ENCODE peak calls at places on chromosomes 13 and 19, in eight cellular contexts. B, N, Q, I, D, U, L and R are unnamed samples.

GRCh38 chr19:40217027-40217810 is 965 bp downstream of the TTC9B start:
- DNase-seq in I (no peak), N (no peak), U (peak), L (peak), Q (no peak), D (peak), B (no peak), R (peak)

GRCh38 chr13:43159007-43159406 is 135.6 kb downstream of the DNAJC15 start:
- DNase-seq in L (peak), N (peak), I (no peak), U (no peak), Q (peak), B (no peak), D (no peak), R (peak)

GRCh38 chr13:44219808-44220544 is 153.6 kb upstream of the SERP2 start:
- DNase-seq in D (no peak), I (no peak), B (no peak), N (peak), Q (peak), L (peak), U (peak), R (no peak)

GRCh38 chr13:103386341-103386740 is 320.1 kb upstream of the SLC10A2 start:
- DNase-seq in U (no peak), D (no peak), N (no peak), Q (no peak), I (no peak), L (no peak), B (no peak), R (no peak)

GRCh38 chr19:6260912-6261636 is 18.7 kb downstream of the MLLT1 start:
- DNase-seq in Q (peak), N (peak), I (peak), D (no peak), B (peak), U (no peak), L (peak), R (no peak)

GRCh38 chr13:42706286-42706685 is 75.1 kb upstream of the FAM216B start:
- DNase-seq in L (no peak), D (no peak), Q (no peak), N (no peak), U (no peak), I (no peak), B (no peak), R (no peak)

GRCh38 chr13:34941436-34941834 is 635 bp upstream of the NBEA start:
- DNase-seq in Q (no peak), D (no peak), L (peak), N (no peak), I (no peak), U (no peak), B (no peak), R (peak)

GRCh38 chr19:472005-472858 is 11.4 kb upstream of the SHC2 start:
- DNase-seq in Q (peak), D (no peak), B (no peak), N (no peak), I (no peak), L (peak), U (no peak), R (no peak)

GRCh38 chr19:49818691-49819331 is 722 bp downstream of the MED25 start:
- DNase-seq in B (no peak), I (no peak), Q (no peak), D (no peak), L (peak), U (no peak), N (no peak), R (no peak)

GRCh38 chr13:113350065-113350937 is 13.6 kb downstream of the GRTP1 start:
- DNase-seq in Q (no peak), L (peak), D (no peak), N (no peak), I (no peak), U (no peak), B (no peak), R (no peak)